ENCODE peak calls at places on chromosomes 3 and 15, in four cellular contexts. One of them, this sample, is unnamed.

GRCh38 chr3:25572919-25573385 is 91.8 kb downstream of the TOP2B start:
- DNase-seq in NT2/D1: no peak
- DNase-seq in fibroblast of mammary gland: peak; percentile 60
- DNase-seq in neural crest cell: no peak
- DNase-seq in this sample: no peak

GRCh38 chr3:54954516-54954915 is 26.7 kb upstream of the LRTM1 start:
- DNase-seq in NT2/D1: peak; percentile 91
- DNase-seq in fibroblast of mammary gland: no peak
- DNase-seq in neural crest cell: no peak
- DNase-seq in this sample: no peak

GRCh38 chr3:31541102-31541501 is 8.4 kb downstream of the STT3B start:
- DNase-seq in neural crest cell: no peak
- DNase-seq in NT2/D1: no peak
- DNase-seq in fibroblast of mammary gland: peak; percentile 65
- DNase-seq in this sample: no peak

GRCh38 chr3:107064445-107065060 is 312.7 kb upstream of the CCDC54 start:
- DNase-seq in NT2/D1: peak; percentile 79
- DNase-seq in fibroblast of mammary gland: peak; percentile 85
- DNase-seq in neural crest cell: peak; percentile 75
- DNase-seq in this sample: peak; percentile 92

GRCh38 chr3:188687389-188687788 is 484.4 kb upstream of the TPRG1 start:
- DNase-seq in neural crest cell: no peak
- DNase-seq in fibroblast of mammary gland: peak; percentile 91
- DNase-seq in NT2/D1: no peak
- DNase-seq in this sample: no peak

GRCh38 chr3:192825191-192825590 is 92.5 kb downstream of the MB21D2 start:
- DNase-seq in neural crest cell: no peak
- DNase-seq in NT2/D1: no peak
- DNase-seq in fibroblast of mammary gland: no peak
- DNase-seq in this sample: no peak

GRCh38 chr3:138043266-138044029 is 33.5 kb downstream of the CLDN18 start:
- DNase-seq in neural crest cell: no peak
- DNase-seq in NT2/D1: no peak
- DNase-seq in fibroblast of mammary gland: peak; percentile 92
- DNase-seq in this sample: no peak

GRCh38 chr15:77094397-77095030 is 23.6 kb upstream of the TSPAN3 start:
- DNase-seq in fibroblast of mammary gland: no peak
- DNase-seq in neural crest cell: no peak
- DNase-seq in NT2/D1: no peak
- DNase-seq in this sample: no peak

GRCh38 chr3:100106094-100106493 is 8.2 kb downstream of the FILIP1L start:
- DNase-seq in fibroblast of mammary gland: peak; percentile 24
- DNase-seq in neural crest cell: no peak
- DNase-seq in NT2/D1: no peak
- DNase-seq in this sample: peak; percentile 90

GRCh38 chr3:45567730-45568172 is 26.8 kb upstream of the LIMD1 start:
- DNase-seq in neural crest cell: no peak
- DNase-seq in NT2/D1: no peak
- DNase-seq in fibroblast of mammary gland: no peak
- DNase-seq in this sample: no peak

GRCh38 chr3:100558233-100558632 is 51.2 kb upstream of the ADGRG7 start:
- DNase-seq in neural crest cell: no peak
- DNase-seq in fibroblast of mammary gland: no peak
- DNase-seq in NT2/D1: no peak
- DNase-seq in this sample: no peak

GRCh38 chr3:195181781-195182469 is 89.0 kb downstream of the XXYLT1 start:
- DNase-seq in neural crest cell: no peak
- DNase-seq in fibroblast of mammary gland: no peak
- DNase-seq in NT2/D1: no peak
- DNase-seq in this sample: no peak

GRCh38 chr15:25176991-25177954 is 222.5 kb downstream of the SNRPN start:
- DNase-seq in NT2/D1: no peak
- DNase-seq in fibroblast of mammary gland: no peak
- DNase-seq in neural crest cell: no peak
- DNase-seq in this sample: no peak

GRCh38 chr3:187783098-187783497 is 37.8 kb upstream of the BCL6 start:
- DNase-seq in neural crest cell: no peak
- DNase-seq in fibroblast of mammary gland: peak; percentile 92
- DNase-seq in NT2/D1: no peak
- DNase-seq in this sample: peak; percentile 13

GRCh38 chr15:39851505-39852082 is 68.5 kb downstream of the GPR176 start:
- DNase-seq in fibroblast of mammary gland: peak; percentile 46
- DNase-seq in neural crest cell: peak; percentile 3
- DNase-seq in NT2/D1: no peak
- DNase-seq in this sample: no peak

GRCh38 chr3:114393367-114394072 is 99.7 kb downstream of the TIGIT start:
- DNase-seq in NT2/D1: no peak
- DNase-seq in fibroblast of mammary gland: no peak
- DNase-seq in neural crest cell: no peak
- DNase-seq in this sample: no peak

GRCh38 chr3:126816956-126817777 is 113.1 kb downstream of the CHCHD6 start:
- DNase-seq in neural crest cell: no peak
- DNase-seq in fibroblast of mammary gland: peak; percentile 21
- DNase-seq in NT2/D1: peak; percentile 51
- DNase-seq in this sample: peak; percentile 89

GRCh38 chr15:57556040-57556439 is 35.7 kb upstream of the MYZAP start:
- DNase-seq in neural crest cell: no peak
- DNase-seq in fibroblast of mammary gland: no peak
- DNase-seq in NT2/D1: no peak
- DNase-seq in this sample: no peak

GRCh38 chr3:122942937-122943827 is 84.4 kb downstream of the SEMA5B start:
- DNase-seq in fibroblast of mammary gland: peak; percentile 26
- DNase-seq in NT2/D1: peak; percentile 70
- DNase-seq in neural crest cell: peak; percentile 80
- DNase-seq in this sample: no peak

GRCh38 chr15:60652245-60652644 is 173.3 kb upstream of the ICE2 start:
- DNase-seq in fibroblast of mammary gland: no peak
- DNase-seq in neural crest cell: no peak
- DNase-seq in NT2/D1: no peak
- DNase-seq in this sample: no peak

GRCh38 chr15:99981839-99982658 is 248.8 kb upstream of the LYSMD4 start:
- DNase-seq in fibroblast of mammary gland: no peak
- DNase-seq in NT2/D1: no peak
- DNase-seq in neural crest cell: no peak
- DNase-seq in this sample: no peak

GRCh38 chr3:113551821-113552220 is 19.5 kb downstream of the SIDT1 start:
- DNase-seq in fibroblast of mammary gland: no peak
- DNase-seq in NT2/D1: no peak
- DNase-seq in neural crest cell: no peak
- DNase-seq in this sample: no peak

GRCh38 chr3:128341659-128342395 is 124.9 kb downstream of the DNAJB8 start:
- DNase-seq in neural crest cell: no peak
- DNase-seq in NT2/D1: no peak
- DNase-seq in fibroblast of mammary gland: no peak
- DNase-seq in this sample: no peak

GRCh38 chr3:122092460-122093165 is 37.5 kb downstream of the CD86 start:
- DNase-seq in fibroblast of mammary gland: peak; percentile 66
- DNase-seq in NT2/D1: peak; percentile 5
- DNase-seq in neural crest cell: no peak
- DNase-seq in this sample: no peak

GRCh38 chr15:81941479-81941878 is 104.3 kb downstream of the MEX3B start:
- DNase-seq in NT2/D1: no peak
- DNase-seq in fibroblast of mammary gland: no peak
- DNase-seq in neural crest cell: no peak
- DNase-seq in this sample: no peak

GRCh38 chr3:42719002-42719401 is 16.4 kb upstream of the HHATL start:
- DNase-seq in NT2/D1: no peak
- DNase-seq in neural crest cell: no peak
- DNase-seq in fibroblast of mammary gland: no peak
- DNase-seq in this sample: no peak

GRCh38 chr3:38579551-38580449 is 69.7 kb downstream of the SCN5A start:
- DNase-seq in neural crest cell: no peak
- DNase-seq in NT2/D1: no peak
- DNase-seq in fibroblast of mammary gland: peak; percentile 64
- DNase-seq in this sample: no peak

GRCh38 chr3:154783053-154784037 is 296.8 kb upstream of the MME start:
- DNase-seq in neural crest cell: no peak
- DNase-seq in fibroblast of mammary gland: no peak
- DNase-seq in NT2/D1: no peak
- DNase-seq in this sample: no peak

GRCh38 chr15:66462630-66463029 is 34.9 kb downstream of the SNAPC5 start:
- DNase-seq in fibroblast of mammary gland: no peak
- DNase-seq in NT2/D1: no peak
- DNase-seq in neural crest cell: no peak
- DNase-seq in this sample: peak; percentile 47

GRCh38 chr3:72245183-72245811 is 460.3 kb upstream of the PROK2 start:
- DNase-seq in fibroblast of mammary gland: no peak
- DNase-seq in NT2/D1: no peak
- DNase-seq in neural crest cell: no peak
- DNase-seq in this sample: peak; percentile 75

GRCh38 chr3:138412821-138413531 is 21.4 kb upstream of the ESYT3 start:
- DNase-seq in neural crest cell: no peak
- DNase-seq in NT2/D1: no peak
- DNase-seq in fibroblast of mammary gland: peak; percentile 29
- DNase-seq in this sample: no peak

GRCh38 chr3:49530231-49530630 is 24.0 kb upstream of the BSN start:
- DNase-seq in fibroblast of mammary gland: no peak
- DNase-seq in neural crest cell: no peak
- DNase-seq in NT2/D1: no peak
- DNase-seq in this sample: no peak

This sample was measured in NCI-H2171 treated with DMSO at 0.1 percent for 48 hours.